ENCODE peak calls at places on chromosomes 16 and 17, in five cellular contexts. P, C, H, S and Y are unnamed samples.

GRCh38 chr17:43021739-43022512 is at the start of gene VAT1:
- DNase-seq in P (peak), C (peak), H (peak), S (peak), Y (no peak)

GRCh38 chr16:3963886-3964685 is 83.6 kb upstream of the CREBBP start:
- DNase-seq in P (no peak), C (no peak), H (no peak), S (no peak), Y (no peak)

GRCh38 chr16:29806641-29807425 is 504 bp downstream of the MAZ start:
- DNase-seq in P (peak), C (no peak), H (peak), S (peak), Y (no peak)

GRCh38 chr17:146983-147761 is 9.8 kb downstream of the SCGB1C2 start:
- DNase-seq in P (no peak), C (no peak), H (peak), S (no peak), Y (peak)

GRCh38 chr16:79608976-79609375 is 8.4 kb upstream of the MAF start:
- DNase-seq in P (no peak), C (no peak), H (no peak), S (no peak), Y (peak)

GRCh38 chr17:33732116-33732515 is 439.0 kb upstream of the ASIC2 start:
- DNase-seq in P (no peak), C (peak), H (no peak), S (peak), Y (no peak)

GRCh38 chr16:75616541-75617010 is 6.5 kb downstream of the ADAT1 start:
- DNase-seq in P (no peak), C (no peak), H (no peak), S (peak), Y (no peak)

GRCh38 chr17:68849673-68850260 is 105.4 kb downstream of the ABCA8 start:
- DNase-seq in P (no peak), C (peak), H (no peak), S (peak), Y (no peak)

GRCh38 chr16:726438-727290 is at the start of the genes CCDC78 and HAGHL:
- DNase-seq in P (peak), C (peak), H (peak), S (peak), Y (no peak)

GRCh38 chr17:65918921-65919546 is 272.9 kb downstream of the CEP112 start:
- DNase-seq in P (no peak), C (no peak), H (no peak), S (no peak), Y (no peak)

GRCh38 chr17:51230306-51230705 is 29.5 kb downstream of the MBTD1 start:
- DNase-seq in P (no peak), C (no peak), H (no peak), S (peak), Y (no peak)

GRCh38 chr16:17972460-17972943 is 364.0 kb downstream of the NPIPA8 start:
- DNase-seq in P (no peak), C (no peak), H (no peak), S (no peak), Y (no peak)

GRCh38 chr17:83203073-83203471 is 123.7 kb downstream of the METRNL start:
- DNase-seq in P (peak), C (peak), H (peak), S (no peak), Y (peak)

GRCh38 chr17:77129568-77130301 is 11.0 kb upstream of the SEC14L1 start:
- DNase-seq in P (peak), C (peak), H (no peak), S (no peak), Y (no peak)

GRCh38 chr17:54992797-54993639 is 24.5 kb downstream of the STXBP4 start:
- DNase-seq in P (no peak), C (peak), H (no peak), S (peak), Y (no peak)

GRCh38 chr17:34075076-34075475 is 180.0 kb upstream of the CCL2 start:
- DNase-seq in P (no peak), C (no peak), H (no peak), S (no peak), Y (no peak)

GRCh38 chr17:43917348-43918025 is 10.2 kb upstream of the MPP2 start:
- DNase-seq in P (no peak), C (peak), H (peak), S (peak), Y (no peak)

GRCh38 chr17:79905832-79906231 is 66.6 kb upstream of the CBX4 start:
- DNase-seq in P (no peak), C (no peak), H (no peak), S (no peak), Y (no peak)

GRCh38 chr17:68302066-68302564 is 10.8 kb downstream of the ARSG start:
- DNase-seq in P (no peak), C (no peak), H (no peak), S (no peak), Y (no peak)

GRCh38 chr17:40510328-40510648 is 8.9 kb upstream of the TNS4 start:
- DNase-seq in P (no peak), C (no peak), H (no peak), S (no peak), Y (no peak)

GRCh38 chr16:79093554-79093967 is 507.0 kb downstream of the MAF start:
- DNase-seq in P (no peak), C (no peak), H (peak), S (no peak), Y (no peak)

GRCh38 chr17:56593741-56594527 is 435 bp downstream of the NOG start:
- DNase-seq in P (peak), C (peak), H (peak), S (peak), Y (no peak)

GRCh38 chr17:76446449-76447231 is 6.3 kb downstream of the UBE2O start:
- DNase-seq in P (no peak), C (peak), H (no peak), S (no peak), Y (no peak)

GRCh38 chr16:12531937-12532336 is 271.8 kb downstream of the CPPED1 start:
- DNase-seq in P (no peak), C (peak), H (no peak), S (no peak), Y (no peak)

GRCh38 chr16:71807905-71808592 is 585 bp downstream of the AP1G1 start:
- DNase-seq in P (peak), C (peak), H (no peak), S (no peak), Y (no peak)

GRCh38 chr17:78617371-78618061 is 40.3 kb upstream of the DNAH17 start:
- DNase-seq in P (peak), C (no peak), H (no peak), S (no peak), Y (no peak)

DNA sequence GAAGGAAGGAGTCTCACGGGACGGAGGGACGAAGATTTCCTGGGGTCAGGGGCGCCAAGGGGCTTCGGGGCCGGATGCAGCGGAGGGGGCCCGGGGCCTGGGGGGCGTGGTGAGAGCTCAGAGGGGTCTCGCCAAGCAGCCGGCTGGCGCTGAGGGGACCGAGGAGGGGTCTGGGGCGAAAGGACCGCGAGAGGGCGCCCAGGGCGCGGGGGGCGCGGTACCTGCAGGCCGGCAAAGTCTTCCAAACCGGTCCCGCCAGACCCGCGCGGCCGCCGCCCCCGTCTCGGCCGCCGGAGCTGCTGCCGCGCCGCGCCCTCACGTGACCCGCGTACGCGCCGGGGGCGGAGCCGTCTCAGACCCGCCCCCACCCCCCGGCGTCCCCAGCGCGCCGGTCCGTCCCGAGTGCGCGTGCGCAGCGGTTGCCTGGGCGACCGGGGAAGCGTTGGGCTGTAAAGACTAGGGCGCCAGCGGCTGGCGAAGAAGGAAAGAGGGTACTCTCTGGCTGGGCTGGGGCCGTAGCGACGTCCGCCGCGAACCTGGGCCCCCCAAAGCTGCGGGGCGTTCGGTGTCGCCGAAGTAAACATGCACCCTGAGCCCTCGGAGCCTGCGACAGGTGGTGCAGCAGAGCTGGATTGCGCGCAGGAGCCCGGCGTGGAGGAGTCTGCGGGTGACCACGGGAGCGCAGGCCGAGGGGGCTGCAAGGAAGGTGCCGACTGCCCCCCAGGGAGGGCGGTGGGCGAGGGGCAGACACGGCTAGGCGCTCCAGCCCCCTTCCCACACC is at the start of the genes DNAAF1 and HSDL1:
- DNase-seq in P (peak), C (peak), H (peak), S (peak), Y (peak)
- TF ChIP-seq CTCF in P (no peak), C (no peak), H (peak), S (peak), Y (no peak)

DNA sequence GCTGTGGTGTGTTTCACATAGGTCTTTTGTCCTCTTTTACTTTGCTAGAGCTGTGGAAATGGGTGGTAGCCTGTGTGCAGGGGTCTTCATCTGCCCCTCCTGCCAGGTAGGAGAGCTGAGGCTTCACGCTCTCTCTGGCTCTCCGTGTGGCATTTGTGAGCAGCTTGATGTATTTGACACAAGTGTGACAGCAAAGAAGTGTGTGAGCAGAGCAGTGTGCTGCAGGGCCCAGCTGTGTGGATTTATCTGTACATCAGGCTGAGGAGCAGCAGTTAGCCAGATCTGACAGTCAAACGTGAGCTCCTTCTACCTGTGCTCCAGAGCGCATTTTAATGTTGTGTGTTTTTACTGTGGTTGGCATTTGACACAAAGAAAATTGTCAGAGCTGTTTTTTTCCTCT is 101.8 kb downstream of the FTO start:
- DNase-seq in P (no peak), C (no peak), H (no peak), S (no peak), Y (no peak)
- TF ChIP-seq CTCF in P (no peak), C (no peak), H (no peak), S (no peak), Y (no peak)

GRCh38 chr17:8110456-8110804 is 7.9 kb downstream of the ALOXE3 start:
- DNase-seq in P (no peak), C (no peak), H (no peak), S (no peak), Y (no peak)
- TF ChIP-seq CTCF in P (no peak), C (peak), H (no peak), S (no peak), Y (no peak)

DNA sequence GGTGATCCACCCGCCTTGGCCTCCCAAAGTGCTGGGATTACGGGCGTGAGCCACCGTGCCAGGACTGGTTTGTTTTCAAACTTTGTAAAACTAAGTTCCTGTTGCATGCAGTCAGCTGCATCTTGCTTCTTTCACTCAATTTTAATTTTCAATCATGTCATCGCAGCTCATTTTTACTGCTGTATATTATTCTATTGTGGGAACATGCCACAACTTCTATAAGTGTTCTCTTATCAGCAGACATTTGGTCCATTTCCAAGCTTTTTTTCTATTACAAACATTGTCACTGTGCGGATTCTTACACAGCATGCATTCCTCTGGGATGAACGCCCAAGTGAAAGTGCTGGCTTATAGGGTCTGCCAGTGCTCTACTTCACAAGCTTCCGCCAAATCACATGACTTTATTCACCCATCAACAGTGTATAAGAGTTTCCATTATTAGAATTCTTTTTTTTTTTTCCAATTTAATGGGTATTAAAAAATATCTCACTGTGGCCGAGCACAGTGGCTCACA is 22.7 kb downstream of the GINS3 start:
- DNase-seq in P (peak), C (no peak), H (no peak), S (no peak), Y (no peak)
- TF ChIP-seq CTCF in P (no peak), C (no peak), H (no peak), S (no peak), Y (no peak)

GRCh38 chr17:82063424-82064415 is 1.9 kb downstream of the DUS1L start:
- DNase-seq in P (peak), C (no peak), H (no peak), S (no peak), Y (no peak)

GRCh38 chr17:82062984-82063368 is 2.6 kb downstream of the DUS1L start:
- DNase-seq in P (no peak), C (no peak), H (no peak), S (no peak), Y (no peak)

GRCh38 chr17:82060614-82061013 is 5.0 kb downstream of the DUS1L start:
- DNase-seq in P (no peak), C (no peak), H (no peak), S (no peak), Y (no peak)

GRCh38 chr17:82061047-82061925 is 4.3 kb downstream of the DUS1L start:
- DNase-seq in P (peak), C (no peak), H (no peak), S (no peak), Y (no peak)

DNA sequence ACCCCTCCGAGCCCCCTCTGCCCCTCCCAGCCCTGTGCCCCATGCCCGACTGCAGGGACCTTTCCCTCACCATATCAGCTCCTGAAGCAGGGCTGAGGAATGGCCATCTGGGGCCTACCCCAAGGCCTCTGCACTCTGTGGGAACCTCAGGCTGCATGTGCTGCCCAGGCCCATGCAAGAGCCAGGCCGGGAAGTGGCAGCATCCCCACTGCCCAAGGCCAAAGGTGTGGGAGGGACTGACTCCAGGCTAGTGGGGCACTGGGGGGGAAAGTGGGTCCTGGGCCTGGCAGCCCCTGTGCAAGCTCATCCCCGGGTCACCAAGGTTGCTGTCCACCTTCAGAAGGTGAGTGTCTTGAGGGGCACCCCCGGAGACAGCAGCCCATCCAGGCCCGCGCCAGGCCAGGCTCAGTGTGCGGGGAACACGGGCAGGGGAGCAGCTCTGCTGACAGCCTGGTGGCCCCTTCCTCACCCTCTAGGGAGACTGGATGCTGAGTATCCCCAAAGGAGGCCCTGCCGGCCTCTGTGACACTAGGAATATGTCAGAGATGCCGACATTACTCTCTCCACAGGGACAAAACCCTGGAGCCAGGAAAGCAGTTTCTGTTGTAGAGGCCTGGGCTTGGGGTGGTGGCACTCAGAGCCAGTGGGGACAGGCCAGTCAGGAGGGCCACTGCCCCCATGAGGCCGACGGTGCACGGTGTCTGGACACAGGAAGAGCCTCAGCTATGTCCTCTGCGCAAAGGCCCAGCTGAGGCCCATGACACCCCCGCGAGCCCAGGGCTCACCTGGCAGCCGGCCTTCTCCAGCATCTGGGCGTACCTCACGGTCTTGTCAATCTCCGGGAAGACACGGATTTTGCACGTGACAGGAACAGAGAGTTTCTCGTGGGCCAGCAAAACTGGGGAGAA is 3.3 kb downstream of the DUS1L start:
- DNase-seq in P (peak), C (no peak), H (no peak), S (no peak), Y (no peak)
- TF ChIP-seq CTCF in P (no peak), C (no peak), H (no peak), S (no peak), Y (no peak)

GRCh38 chr16:1793578-1794220 is at the start of gene IGFALS:
- DNase-seq in P (no peak), C (no peak), H (peak), S (no peak), Y (no peak)
- TF ChIP-seq CTCF in P (no peak), C (no peak), H (no peak), S (no peak), Y (no peak)

GRCh38 chr17:73304971-73305786 is 6.6 kb downstream of the CDC42EP4 start:
- DNase-seq in P (peak), C (peak), H (peak), S (no peak), Y (peak)
- TF ChIP-seq CTCF in P (peak), C (peak), H (peak), S (no peak), Y (no peak)

GRCh38 chr17:60744355-60744958 is 66.8 kb downstream of the BCAS3 start:
- DNase-seq in P (no peak), C (no peak), H (no peak), S (no peak), Y (no peak)

GRCh38 chr17:60743812-60744211 is 66.2 kb downstream of the BCAS3 start:
- DNase-seq in P (no peak), C (no peak), H (no peak), S (peak), Y (no peak)

GRCh38 chr17:60747069-60747808 is 69.6 kb downstream of the BCAS3 start:
- DNase-seq in P (no peak), C (no peak), H (no peak), S (no peak), Y (no peak)

GRCh38 chr17:60743282-60743681 is 65.6 kb downstream of the BCAS3 start:
- DNase-seq in P (no peak), C (no peak), H (no peak), S (no peak), Y (no peak)

GRCh38 chr17:60745544-60745943 is 67.9 kb downstream of the BCAS3 start:
- DNase-seq in P (no peak), C (no peak), H (no peak), S (no peak), Y (no peak)
- TF ChIP-seq CTCF in P (no peak), C (no peak), H (no peak), S (no peak), Y (no peak)